ENCODE peak calls at places on chromosomes 4 and X, in eight cellular contexts. Z, D, S, K, J, P, F and B are unnamed samples.
A peak's percentile ranks its signal among the peaks of the same experiment; 100 is the strongest.

GRCh38 chr4:165994706-165995105 is 121.7 kb downstream of the TLL1 start:
- DNase-seq in F (no peak), J (no peak), S (no peak), Z (no peak), K (no peak), D (no peak), P (peak; percentile 69), B (no peak)

GRCh38 chr4:188714907-188715306 is 575.7 kb downstream of the TRIML1 start:
- DNase-seq in J (no peak), F (no peak), D (no peak), S (peak; percentile 58), K (no peak), Z (no peak), P (peak; percentile 32), B (no peak)

GRCh38 chrX:47351706-47352105 is 18.7 kb upstream of the ZNF157 start:
- DNase-seq in P (peak; percentile 47), K (no peak), Z (no peak), D (no peak), F (no peak), J (no peak), S (no peak), B (no peak)

GRCh38 chrX:38220936-38221386 is 290 bp upstream of the SRPX start:
- DNase-seq in Z (no peak), F (no peak), D (no peak), K (no peak), P (no peak), J (no peak), S (peak; percentile 52), B (no peak)

GRCh38 chr4:127224556-127224955 is 408.2 kb upstream of the INTU start:
- DNase-seq in D (no peak), K (no peak), P (no peak), J (no peak), Z (no peak), S (no peak), F (no peak), B (no peak)

GRCh38 chr4:16203083-16203482 is 23.2 kb downstream of the TAPT1 start:
- DNase-seq in J (no peak), S (no peak), K (no peak), P (no peak), F (no peak), D (no peak), Z (no peak), B (no peak)

GRCh38 chr4:153757407-153757806 is 2.4 kb downstream of the RNF175 start:
- DNase-seq in F (no peak), P (no peak), Z (no peak), J (no peak), D (no peak), K (no peak), S (no peak), B (no peak)

GRCh38 chr4:186761281-186761897 is 37.7 kb upstream of the FAT1 start:
- DNase-seq in S (no peak), D (no peak), K (no peak), F (no peak), Z (no peak), J (no peak), P (no peak), B (no peak)

GRCh38 chrX:68631331-68631730 is 16.1 kb upstream of the STARD8 start:
- DNase-seq in Z (no peak), D (no peak), K (no peak), J (no peak), P (no peak), F (no peak), S (no peak), B (no peak)

GRCh38 chr4:156169861-156170260 is 216.2 kb upstream of the CTSO start:
- DNase-seq in Z (no peak), J (no peak), D (no peak), F (no peak), S (no peak), K (no peak), P (peak; percentile 27), B (no peak)

GRCh38 chr4:94642561-94642866 is 115.2 kb upstream of the BMPR1B start:
- DNase-seq in J (no peak), P (peak; percentile 10), F (no peak), D (no peak), S (peak; percentile 37), K (no peak), Z (no peak), B (no peak)

GRCh38 chr4:150126201-150126879 is 48.1 kb downstream of the DCLK2 start:
- DNase-seq in J (no peak), D (no peak), P (peak; percentile 53), Z (no peak), F (no peak), S (peak; percentile 66), K (no peak), B (no peak)

GRCh38 chr4:172938870-172939269 is 229.7 kb upstream of the GALNT7 start:
- DNase-seq in J (no peak), F (no peak), K (no peak), S (no peak), Z (no peak), D (no peak), P (no peak), B (no peak)

GRCh38 chr4:148359769-148360168 is 82.4 kb downstream of the NR3C2 start:
- DNase-seq in J (no peak), K (no peak), Z (no peak), F (no peak), D (no peak), S (no peak), P (no peak), B (no peak)

GRCh38 chrX:119189586-119189985 is 46.5 kb upstream of the PGRMC1 start:
- DNase-seq in P (no peak), K (no peak), S (peak; percentile 17), J (no peak), D (no peak), Z (no peak), F (no peak), B (no peak)

GRCh38 chrX:21972721-21973120 is 32.2 kb downstream of the SMS start:
- DNase-seq in F (no peak), D (peak; percentile 39), P (peak; percentile 88), K (no peak), J (no peak), Z (no peak), S (peak; percentile 84), B (peak; percentile 38)

GRCh38 chrX:72169008-72169728 is 12.4 kb upstream of the PIN4 start:
- DNase-seq in F (no peak), J (no peak), D (peak; percentile 34), Z (no peak), K (no peak), S (no peak), P (peak; percentile 0), B (peak; percentile 27)